ENCODE peak calls at places on chromosome 3, in nine cellular contexts. D is activated CD4-positive, alpha-beta T cell treated with anti-CD3 and anti-CD28 coated beads, Interleukin-2, amount 50 U/mL, for 4 hours; S is activated effector memory CD4-positive, alpha-beta T cell treated with anti-CD3 and anti-CD28 coated beads, Interleukin-2, amount 50 U/mL, for 16 hours; N is NCI-H524; W is NCI-H345; K is NCI-H1105 treated with DMSO at 0.1 percent for 48 hours; G is AG04450; Q is stimulated activated CD4-positive, alpha-beta T cell treated with anti-CD3 and anti-CD28 coated beads, TNF-alpha, amount 100 ng/mL, for 4 hours; A is stimulated activated CD8-positive, alpha-beta memory T cell treated with anti-CD3 and anti-CD28 coated beads, Interleukin-7, amount 100 ng/mL, for 1 hour. E is an unnamed sample.

GRCh38 chr3:12353796-12354505 is 65.1 kb downstream of the PPARG start:
- DNase-seq in D (no peak), S (no peak), N (no peak), W (no peak), K (no peak), G (no peak), Q (no peak), A (no peak), E (no peak)

GRCh38 chr3:33803894-33804526 is 5.6 kb downstream of the PDCD6IP start:
- DNase-seq in D (no peak), S (no peak), N (no peak), W (no peak), K (no peak), G (no peak), Q (no peak), A (no peak), E (no peak)

GRCh38 chr3:132726341-132726823 is 4.2 kb upstream of the NPHP3 start:
- DNase-seq in D (no peak), S (no peak), N (no peak), W (peak; percentile 50), K (peak; percentile 84), G (no peak), Q (no peak), A (no peak), E (peak; percentile 73)

GRCh38 chr3:22012471-22012870 is 261.5 kb upstream of the ZNF385D start:
- DNase-seq in D (no peak), S (no peak), N (no peak), W (no peak), K (no peak), G (no peak), Q (no peak), A (no peak), E (no peak)

GRCh38 chr3:24229468-24230263 is 265.0 kb downstream of the THRB start:
- DNase-seq in D (no peak), S (no peak), N (no peak), W (no peak), K (no peak), G (no peak), Q (no peak), A (no peak), E (no peak)

GRCh38 chr3:8837172-8837571 is 67.8 kb upstream of the OXTR start:
- DNase-seq in D (no peak), S (no peak), N (no peak), W (no peak), K (no peak), G (no peak), Q (no peak), A (no peak), E (no peak)

GRCh38 chr3:184663756-184664155 is 48.1 kb downstream of the MAGEF1 start:
- DNase-seq in D (no peak), S (no peak), N (no peak), W (peak; percentile 68), K (no peak), G (no peak), Q (no peak), A (no peak), E (no peak)

GRCh38 chr3:20215636-20216035 is 29.6 kb upstream of the SGO1 start:
- DNase-seq in D (no peak), S (no peak), N (no peak), W (no peak), K (no peak), G (no peak), Q (no peak), A (no peak), E (no peak)

GRCh38 chr3:136110481-136110880 is 85.7 kb downstream of the MSL2 start:
- DNase-seq in D (no peak), S (no peak), N (no peak), W (no peak), K (no peak), G (no peak), Q (no peak), A (no peak), E (no peak)

GRCh38 chr3:139572847-139573672 is 33.5 kb upstream of the RBP1 start:
- DNase-seq in D (no peak), S (no peak), N (peak; percentile 51), W (no peak), K (no peak), G (no peak), Q (no peak), A (no peak), E (no peak)

GRCh38 chr3:127037971-127038446 is 55.1 kb downstream of the PLXNA1 start:
- DNase-seq in D (no peak), S (peak; percentile 41), N (no peak), W (no peak), K (no peak), G (no peak), Q (no peak), A (no peak), E (no peak)

GRCh38 chr3:65597225-65597951 is 441.3 kb downstream of the MAGI1 start:
- DNase-seq in D (no peak), S (no peak), N (peak; percentile 82), W (no peak), K (peak; percentile 54), G (no peak), Q (no peak), A (no peak), E (no peak)

GRCh38 chr3:184040010-184040409 is 8.5 kb downstream of the HTR3D start:
- DNase-seq in D (no peak), S (no peak), N (peak; percentile 79), W (no peak), K (peak; percentile 8), G (no peak), Q (no peak), A (no peak), E (peak; percentile 46)

GRCh38 chr3:182349051-182349450 is 444.3 kb upstream of the ATP11B start:
- DNase-seq in D (no peak), S (no peak), N (no peak), W (no peak), K (no peak), G (no peak), Q (no peak), A (no peak), E (no peak)

GRCh38 chr3:54004351-54004750 is 112.7 kb upstream of the SELENOK start:
- DNase-seq in D (no peak), S (no peak), N (no peak), W (no peak), K (no peak), G (no peak), Q (no peak), A (no peak), E (no peak)

GRCh38 chr3:127412578-127413317 is 124.9 kb upstream of the PRR20G start:
- DNase-seq in D (no peak), S (no peak), N (no peak), W (no peak), K (no peak), G (no peak), Q (no peak), A (no peak), E (no peak)

GRCh38 chr3:189721873-189722665 is 90.9 kb downstream of the TP63 start:
- DNase-seq in D (no peak), S (no peak), N (no peak), W (no peak), K (no peak), G (no peak), Q (no peak), A (no peak), E (no peak)

GRCh38 chr3:134456121-134456520 is 29.7 kb downstream of the ANAPC13 start:
- DNase-seq in D (no peak), S (no peak), N (no peak), W (no peak), K (no peak), G (no peak), Q (no peak), A (no peak), E (no peak)

GRCh38 chr3:139830817-139831216 is 104.2 kb upstream of the CLSTN2 start:
- DNase-seq in D (no peak), S (no peak), N (peak; percentile 98), W (no peak), K (no peak), G (no peak), Q (no peak), A (no peak), E (peak; percentile 74)

GRCh38 chr3:10638466-10638865 is 133.1 kb upstream of the ATP2B2 start:
- DNase-seq in D (no peak), S (no peak), N (no peak), W (no peak), K (no peak), G (no peak), Q (no peak), A (no peak), E (no peak)